ENCODE peak calls at places on chromosome 16, in four cellular contexts. One of them, this sample, is unnamed.

GRCh38 chr16:31202402-31203385 is at the start of gene PYCARD:
- DNase-seq in GM12878: no peak
- DNase-seq in HCT116: no peak
- DNase-seq in H1: no peak
- DNase-seq in this sample: peak; percentile 59

GRCh38 chr16:74811911-74812310 is 37.3 kb upstream of the FA2H start:
- DNase-seq in GM12878: no peak
- DNase-seq in HCT116: no peak
- DNase-seq in H1: no peak
- DNase-seq in this sample: no peak

GRCh38 chr16:4911831-4912422 is 25.0 kb downstream of the PPL start:
- DNase-seq in GM12878: no peak
- DNase-seq in HCT116: no peak
- DNase-seq in H1: no peak
- DNase-seq in this sample: no peak

GRCh38 chr16:17414421-17414820 is 56.3 kb downstream of the XYLT1 start:
- DNase-seq in GM12878: peak; percentile 32
- DNase-seq in HCT116: no peak
- DNase-seq in H1: no peak
- DNase-seq in this sample: no peak

GRCh38 chr16:20799599-20799998 is 6.7 kb downstream of the ERI2 start:
- DNase-seq in GM12878: no peak
- DNase-seq in HCT116: peak; percentile 6
- DNase-seq in H1: no peak
- DNase-seq in this sample: no peak

GRCh38 chr16:87560428-87561199 is 41.7 kb upstream of the JPH3 start:
- DNase-seq in GM12878: no peak
- DNase-seq in HCT116: peak; percentile 93
- DNase-seq in H1: peak; percentile 47
- DNase-seq in this sample: peak; percentile 98

GRCh38 chr16:53507464-53508180 is 4.6 kb upstream of the AKTIP start:
- DNase-seq in GM12878: no peak
- DNase-seq in HCT116: no peak
- DNase-seq in H1: no peak
- DNase-seq in this sample: no peak

GRCh38 chr16:51510416-51510815 is 359.3 kb upstream of the SALL1 start:
- DNase-seq in GM12878: no peak
- DNase-seq in HCT116: no peak
- DNase-seq in H1: no peak
- DNase-seq in this sample: no peak

GRCh38 chr16:75861981-75862380 is 135.7 kb upstream of the CPHXL start:
- DNase-seq in GM12878: no peak
- DNase-seq in HCT116: no peak
- DNase-seq in H1: no peak
- DNase-seq in this sample: no peak
- TF ChIP-seq ZNF274 in GM12878: no peak
- TF ChIP-seq ZNF274 in HCT116: no peak
- TF ChIP-seq ZNF274 in H1: no peak
- TF ChIP-seq ZNF274 in this sample: no peak

GRCh38 chr16:13453325-13453724 is 466.6 kb upstream of the ERCC4 start:
- DNase-seq in GM12878: no peak
- DNase-seq in HCT116: no peak
- DNase-seq in H1: no peak
- DNase-seq in this sample: no peak

GRCh38 chr16:13448346-13448745 is 471.6 kb upstream of the ERCC4 start:
- DNase-seq in GM12878: no peak
- DNase-seq in HCT116: no peak
- DNase-seq in H1: no peak
- DNase-seq in this sample: no peak

DNA sequence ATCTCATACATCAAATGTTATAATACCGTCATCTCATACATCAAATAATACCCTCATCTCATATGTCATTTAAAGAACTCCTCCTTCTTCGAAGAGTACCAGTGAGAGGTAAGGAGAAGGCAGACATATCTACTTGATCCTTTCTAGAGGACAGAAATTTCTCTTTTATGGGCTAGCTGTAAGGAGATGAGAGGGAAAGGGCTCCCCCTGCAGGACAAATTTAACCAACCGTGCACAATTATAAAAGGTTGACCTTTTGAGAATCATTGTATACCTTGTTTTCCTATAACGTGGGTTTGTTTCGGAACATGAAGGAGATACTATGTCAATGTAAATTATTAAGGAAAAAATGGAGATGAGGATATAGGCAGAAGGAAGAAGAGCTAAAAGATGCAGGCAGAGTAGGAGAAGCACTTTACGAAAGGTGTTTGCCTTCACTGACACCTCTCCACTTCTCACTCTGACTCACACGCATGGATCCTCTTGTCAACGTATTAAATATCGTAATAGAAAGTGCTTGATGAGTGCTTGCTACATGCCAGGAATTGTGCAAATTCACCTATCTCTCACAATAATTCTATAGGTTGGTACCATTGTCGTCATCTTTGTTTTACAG is 465.9 kb upstream of the ERCC4 start:
- DNase-seq in GM12878: no peak
- DNase-seq in HCT116: peak; percentile 4
- DNase-seq in H1: no peak
- DNase-seq in this sample: peak; percentile 50
- TF ChIP-seq ZNF274 in GM12878: no peak
- TF ChIP-seq ZNF274 in HCT116: no peak
- TF ChIP-seq ZNF274 in H1: no peak
- TF ChIP-seq ZNF274 in this sample: no peak

DNA sequence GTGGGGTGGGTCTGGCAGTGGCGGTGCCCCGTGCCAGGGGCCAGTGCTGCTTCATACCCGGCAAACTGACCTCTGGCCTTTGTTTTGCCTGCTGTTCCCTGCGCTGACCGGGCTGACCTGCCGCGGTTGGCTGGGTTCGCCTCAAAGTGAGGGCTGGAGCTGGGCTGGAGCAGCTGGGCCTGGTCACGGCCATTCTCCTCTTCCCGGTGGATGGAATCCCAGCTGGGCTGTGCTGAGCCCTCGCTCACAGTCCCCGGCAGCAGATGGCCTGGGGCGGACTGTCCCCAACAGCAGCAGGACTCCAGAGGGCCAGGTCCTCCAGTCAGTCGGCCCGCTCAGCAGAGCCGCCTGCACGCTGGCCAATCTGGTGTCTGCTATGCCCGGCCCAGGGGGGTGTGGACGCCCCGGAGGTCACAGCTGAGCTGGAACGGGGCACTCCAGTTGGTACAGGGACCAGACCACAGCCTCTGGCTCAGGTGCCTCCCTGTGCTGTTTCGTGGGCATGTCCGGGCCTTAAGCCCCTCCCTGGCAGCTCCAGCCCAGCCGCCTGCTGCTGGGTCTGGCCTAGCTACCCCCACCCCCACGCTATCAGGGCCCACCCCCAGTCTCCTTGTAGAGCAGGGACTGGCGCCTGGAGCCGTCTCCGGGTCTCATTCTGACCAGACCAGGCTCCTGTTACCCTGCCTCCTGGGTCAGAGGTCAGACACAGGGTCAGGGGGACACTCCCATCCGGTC is 1.3 kb upstream of the WFIKKN1 start:
- DNase-seq in GM12878: no peak
- DNase-seq in HCT116: no peak
- DNase-seq in H1: no peak
- DNase-seq in this sample: peak; percentile 86
- TF ChIP-seq ZNF274 in GM12878: no peak
- TF ChIP-seq ZNF274 in HCT116: no peak
- TF ChIP-seq ZNF274 in H1: no peak
- TF ChIP-seq ZNF274 in this sample: no peak

GRCh38 chr16:79747688-79748087 is 147.2 kb upstream of the MAF start:
- DNase-seq in GM12878: no peak
- DNase-seq in HCT116: no peak
- DNase-seq in H1: no peak
- DNase-seq in this sample: no peak
- TF ChIP-seq ZNF274 in GM12878: no peak
- TF ChIP-seq ZNF274 in HCT116: no peak
- TF ChIP-seq ZNF274 in H1: no peak
- TF ChIP-seq ZNF274 in this sample: no peak

GRCh38 chr16:642189-643049 is 791 bp downstream of the MCRIP2 start:
- DNase-seq in GM12878: no peak
- DNase-seq in HCT116: no peak
- DNase-seq in H1: no peak
- DNase-seq in this sample: peak; percentile 79
- TF ChIP-seq ZNF274 in GM12878: no peak
- TF ChIP-seq ZNF274 in HCT116: no peak
- TF ChIP-seq ZNF274 in H1: no peak
- TF ChIP-seq ZNF274 in this sample: no peak

GRCh38 chr16:19690196-19690595 is 27.8 kb downstream of the KNOP1 start:
- DNase-seq in GM12878: no peak
- DNase-seq in HCT116: no peak
- DNase-seq in H1: no peak
- DNase-seq in this sample: no peak
- TF ChIP-seq ZNF274 in GM12878: no peak
- TF ChIP-seq ZNF274 in HCT116: no peak
- TF ChIP-seq ZNF274 in H1: no peak
- TF ChIP-seq ZNF274 in this sample: no peak